ENCODE peak calls at places on chromosome 16, in six cellular contexts. P is CD8-positive, alpha-beta memory T cell; T is IMR-90; Z is tibial artery; X is stomach; Y is prostate gland. E is an unnamed sample. For H3K4me1, the result is how much of the 10 kb centered on the place peaks cover.

GRCh38 chr16:57739756-57740422 is 4.3 kb downstream of the KATNB1 start:
- DNase-seq in X (no peak), T (no peak), Z (no peak), Y (no peak), P (no peak), E (no peak)

GRCh38 chr16:55282441-55282840 is 41.6 kb upstream of the IRX6 start:
- DNase-seq in Z (no peak), Y (no peak), P (no peak), X (no peak), T (no peak), E (no peak)

GRCh38 chr16:59905628-59906027 is 1171.5 kb upstream of the GOT2 start:
- DNase-seq in X (no peak), Z (no peak), T (no peak), P (no peak), Y (no peak), E (no peak)

GRCh38 chr16:8187782-8188372 is 402.4 kb downstream of the TMEM114 start:
- DNase-seq in Z (no peak), X (no peak), T (no peak), P (no peak), Y (no peak), E (no peak)

GRCh38 chr16:9370071-9370491 is 278.6 kb downstream of the HAPSTR1 start:
- DNase-seq in P (no peak), Y (no peak), X (no peak), Z (no peak), T (no peak), E (no peak)

GRCh38 chr16:28531777-28532744 is 6.7 kb downstream of the NUPR1 start:
- DNase-seq in X (peak), P (no peak), Z (peak), Y (no peak), T (no peak), E (peak)

GRCh38 chr16:74601131-74601871 is 5.6 kb downstream of the GLG1 start:
- DNase-seq in P (peak), Y (no peak), X (no peak), Z (peak), T (no peak), E (no peak)

GRCh38 chr16:60200161-60200560 is 1466.0 kb upstream of the GOT2 start:
- DNase-seq in P (no peak), Z (no peak), T (no peak), Y (no peak), X (no peak), E (no peak)

GRCh38 chr16:89695875-89696597 is 5.5 kb downstream of the SPATA2L start:
- DNase-seq in T (no peak), X (no peak), Y (no peak), Z (no peak), P (no peak), E (no peak)

GRCh38 chr16:9364721-9365693 is 273.6 kb downstream of the HAPSTR1 start:
- DNase-seq in T (no peak), X (no peak), Z (peak), Y (peak), P (no peak), E (no peak)

GRCh38 chr16:84976644-84977400 is 34.5 kb downstream of the ZDHHC7 start:
- DNase-seq in T (no peak), P (no peak), X (peak), Z (peak), Y (peak), E (no peak)

GRCh38 chr16:678858-679807 is 1.1 kb upstream of the STUB1 start:
- DNase-seq in T (peak), P (peak), Z (peak), X (peak), Y (peak), E (no peak)

GRCh38 chr16:25110392-25110947 is 1.1 kb upstream of the LCMT1 start:
- DNase-seq in P (no peak), X (no peak), Z (no peak), T (no peak), Y (no peak), E (no peak)

GRCh38 chr16:47141773-47142468 is 1.8 kb downstream of the NETO2 start:
- DNase-seq in P (peak), T (peak), Z (peak), Y (peak), X (peak), E (no peak)

GRCh38 chr16:1137604-1138003 is 15.3 kb upstream of the CACNA1H start:
- DNase-seq in X (no peak), Z (no peak), P (no peak), Y (no peak), T (peak), E (no peak)

GRCh38 chr16:1949507-1949906 is 5.0 kb downstream of the RPL3L start:
- DNase-seq in P (no peak), X (no peak), Z (no peak), Y (no peak), T (no peak), E (no peak)

GRCh38 chr16:12185563-12185962 is 209.0 kb downstream of the SNX29 start:
- DNase-seq in Y (no peak), Z (no peak), P (no peak), T (no peak), X (no peak), E (no peak)

GRCh38 chr16:58077796-58078195 is 51.4 kb downstream of the CFAP20 start:
- DNase-seq in T (no peak), P (no peak), X (no peak), Y (no peak), Z (no peak), E (no peak)

GRCh38 chr16:29231231-29231630 is 175.3 kb downstream of the NPIPB11 start:
- DNase-seq in Y (no peak), P (no peak), Z (peak), T (peak), X (no peak), E (no peak)

GRCh38 chr16:19694989-19695388 is 23.0 kb downstream of the KNOP1 start:
- DNase-seq in X (no peak), Y (no peak), T (no peak), Z (no peak), P (no peak), E (no peak)

GRCh38 chr16:65500919-65501318 is 379.1 kb upstream of the CDH11 start:
- DNase-seq in Y (no peak), P (no peak), Z (no peak), T (no peak), X (no peak), E (no peak)

GRCh38 chr16:64313726-64314125 is 808.1 kb downstream of the CDH11 start:
- DNase-seq in T (no peak), P (no peak), Z (no peak), Y (no peak), X (no peak), E (no peak)

GRCh38 chr16:54236761-54237160 is 49.8 kb downstream of the IRX3 start:
- DNase-seq in P (no peak), Z (no peak), X (no peak), Y (no peak), T (peak), E (no peak)

GRCh38 chr16:1152123-1152638 is 725 bp upstream of the CACNA1H start:
- DNase-seq in P (peak), Z (no peak), X (no peak), T (no peak), Y (no peak), E (no peak)

GRCh38 chr16:82641336-82641984 is 14.7 kb downstream of the CDH13 start:
- DNase-seq in P (no peak), T (peak), X (no peak), Y (no peak), Z (no peak), E (no peak)
- H3K27ac ChIP-seq in P (no peak), T (no peak), X (no peak), Y (no peak), Z (no peak), E (no peak)

GRCh38 chr16:68902376-68903345 is 59.3 kb downstream of the TANGO6 start:
- DNase-seq in T (peak), X (no peak), Z (no peak), P (no peak), Y (peak), E (peak)
- H3K4me1 ChIP-seq in T (under half), X (under half), Z (under half), P (under half), Y (under half), E (under half)

GRCh38 chr16:86401119-86401518 is 109.2 kb upstream of the FOXF1 start:
- DNase-seq in P (no peak), Z (no peak), T (no peak), Y (no peak), X (no peak), E (no peak)
- H3K27ac ChIP-seq in P (no peak), Z (no peak), T (no peak), Y (no peak), X (no peak), E (no peak)

GRCh38 chr16:51839697-51840462 is 688.8 kb upstream of the SALL1 start:
- DNase-seq in Y (no peak), T (peak), Z (no peak), X (no peak), P (no peak), E (no peak)
- H3K4me1 ChIP-seq in Y (under half), T (under half), Z (under half), X (under half), P (under half), E (under half)

GRCh38 chr16:72042157-72042660 is 12.1 kb upstream of the HP start:
- DNase-seq in T (no peak), Z (no peak), P (no peak), Y (no peak), X (no peak), E (no peak)
- H3K27ac ChIP-seq in T (no peak), Z (no peak), P (no peak), Y (no peak), X (no peak), E (no peak)

GRCh38 chr16:75647492-75648264 is at the start of the genes KARS1 and TERF2IP:
- DNase-seq in X (peak), Y (peak), T (peak), Z (peak), P (peak), E (peak)

GRCh38 chr16:75647138-75647491 is 350 bp downstream of the KARS1 start:
- DNase-seq in X (no peak), Y (no peak), Z (no peak), P (no peak), T (no peak), E (no peak)

GRCh38 chr16:75653926-75654325 is 6.4 kb downstream of the TERF2IP start:
- DNase-seq in Y (no peak), Z (no peak), X (no peak), P (no peak), T (peak), E (no peak)

GRCh38 chr16:75644240-75645012 is 3.0 kb downstream of the KARS1 start:
- DNase-seq in Y (no peak), P (peak), Z (no peak), T (no peak), X (no peak), E (no peak)

GRCh38 chr16:75648265-75649076 is 898 bp downstream of the TERF2IP start:
- DNase-seq in X (peak), P (peak), Y (peak), T (peak), Z (peak), E (peak)
- H3K4me1 ChIP-seq in X (half or more), P (half or more), Y (under half), T (under half), Z (under half), E (under half)

GRCh38 chr16:13911871-13912270 is 8.1 kb upstream of the ERCC4 start:
- DNase-seq in Y (no peak), X (no peak), T (no peak), Z (no peak), P (no peak), E (no peak)
- H3K27ac ChIP-seq in Y (no peak), X (no peak), T (no peak), Z (no peak), P (no peak), E (no peak)

DNA sequence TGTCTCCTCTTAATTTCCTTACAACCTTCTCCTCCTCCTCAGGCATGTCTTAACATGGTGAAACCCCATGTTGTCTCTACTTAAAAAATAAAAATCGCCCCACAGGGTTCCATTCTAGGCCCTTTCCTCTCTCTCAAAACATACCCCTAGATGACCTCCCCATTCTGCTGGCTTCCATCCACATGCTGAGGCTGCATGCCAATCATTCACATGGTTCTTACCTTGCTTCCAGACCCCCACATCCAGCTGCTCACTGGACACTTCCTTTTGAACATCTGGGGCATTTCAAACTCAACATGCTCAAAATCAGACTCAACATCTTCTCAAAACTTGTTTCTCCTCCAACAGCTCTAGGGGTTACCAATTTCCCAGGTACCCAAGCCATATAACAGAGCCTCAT is 12.4 kb upstream of the CTCF start:
- DNase-seq in Y (no peak), P (no peak), T (no peak), X (no peak), Z (no peak), E (no peak)
- H3K4me1 ChIP-seq in Y (under half), P (under half), T (under half), X (under half), Z (under half), E (under half)

GRCh38 chr16:23959801-23960072 is 124.0 kb downstream of the PRKCB start:
- DNase-seq in P (no peak), Z (no peak), T (no peak), Y (no peak), X (no peak), E (no peak)
- H3K27ac ChIP-seq in P (no peak), Z (no peak), T (no peak), Y (no peak), X (no peak), E (no peak)